ENCODE peak calls at places on chromosomes 13 and 19, in six cellular contexts. M is RWPE2, T is GM19239, K is T-helper 1 cell, X is BJ, O is occipital lobe. F is an unnamed sample.

GRCh38 chr19:41726493-41726892 is 18.1 kb downstream of the CEACAM5 start:
- DNase-seq in X (no peak), M (no peak), T (no peak), O (no peak), K (no peak), F (no peak)

GRCh38 chr19:23402388-23402787 is 7.1 kb upstream of the ZNF91 start:
- DNase-seq in O (no peak), K (no peak), M (no peak), X (no peak), T (no peak), F (no peak)

GRCh38 chr19:23783634-23784033 is 24.9 kb upstream of the ZNF681 start:
- DNase-seq in X (no peak), O (no peak), M (no peak), K (no peak), T (no peak), F (no peak)

GRCh38 chr13:106505295-106505694 is 30.2 kb downstream of the EFNB2 start:
- DNase-seq in K (no peak), O (no peak), M (no peak), X (no peak), T (no peak), F (no peak)

GRCh38 chr19:42253245-42254082 is 1.5 kb downstream of the ERF start:
- DNase-seq in K (peak), M (no peak), X (no peak), T (peak), O (peak), F (peak)

GRCh38 chr13:93180376-93180966 is 46.1 kb upstream of the GPC6 start:
- DNase-seq in O (no peak), K (no peak), T (no peak), M (no peak), X (peak), F (no peak)

GRCh38 chr13:42420304-42420703 is 148.4 kb downstream of the AKAP11 start:
- DNase-seq in X (no peak), K (peak), M (no peak), T (no peak), O (no peak), F (peak)

GRCh38 chr13:91153372-91153771 is 194.1 kb upstream of the MIR17HG start:
- DNase-seq in T (no peak), M (no peak), K (no peak), X (peak), O (no peak), F (no peak)

GRCh38 chr13:48437381-48437780 is 24.5 kb upstream of the LPAR6 start:
- DNase-seq in M (no peak), T (no peak), O (no peak), K (no peak), X (no peak), F (no peak)

GRCh38 chr19:15128162-15128770 is 21.1 kb downstream of the SYDE1 start:
- DNase-seq in T (no peak), O (no peak), M (no peak), X (no peak), K (no peak), F (no peak)

GRCh38 chr19:23321953-23322549 is 71.9 kb upstream of the ZNF724 start:
- DNase-seq in K (no peak), T (no peak), M (no peak), O (no peak), X (no peak), F (no peak)

GRCh38 chr13:107716741-107717140 is 498.6 kb downstream of the LIG4 start:
- DNase-seq in T (no peak), O (no peak), X (no peak), K (no peak), M (no peak), F (no peak)

GRCh38 chr19:29811125-29812079 is at the start of gene CCNE1:
- DNase-seq in K (peak), O (peak), X (peak), T (peak), M (peak), F (peak)

GRCh38 chr13:26386026-26386425 is 132.1 kb downstream of the CDK8 start:
- DNase-seq in T (no peak), K (no peak), X (no peak), O (no peak), M (no peak), F (no peak)

GRCh38 chr13:106958690-106959089 is 390.8 kb upstream of the ARGLU1 start:
- DNase-seq in K (no peak), X (no peak), M (no peak), O (no peak), T (no peak), F (no peak)

GRCh38 chr19:16361254-16361653 is 36.6 kb downstream of the KLF2 start:
- DNase-seq in O (no peak), T (no peak), K (no peak), M (no peak), X (no peak), F (no peak)

GRCh38 chr13:100129605-100130004 is 40.7 kb downstream of the PCCA start:
- DNase-seq in K (peak), M (no peak), X (no peak), T (peak), O (no peak), F (no peak)

GRCh38 chr13:100581030-100581429 is 7.6 kb downstream of the GGACT start:
- DNase-seq in K (no peak), X (no peak), M (no peak), O (no peak), T (no peak), F (no peak)

GRCh38 chr19:4058696-4059492 is 7.8 kb downstream of the ZBTB7A start:
- DNase-seq in M (peak), O (peak), X (no peak), T (no peak), K (no peak), F (no peak)

GRCh38 chr13:54953786-54954185 is 1925.2 kb downstream of the OLFM4 start:
- DNase-seq in T (no peak), O (no peak), X (no peak), K (peak), M (no peak), F (no peak)

F was measured in GM12892.